ENCODE peak calls at places on chromosomes 16 and 17, in nine cellular contexts. One of them, this sample, is unnamed.

GRCh38 chr17:62629556-62630364 is 2.3 kb downstream of the MRC2 start:
- DNase-seq in EL: peak
- DNase-seq in activated naive CD4-positive, alpha-beta T cell: no peak
- DNase-seq in GM06990: no peak
- DNase-seq in NCI-H510A: no peak
- DNase-seq in psoas muscle: no peak
- DNase-seq in MV-4-11: no peak
- DNase-seq in A549: no peak
- DNase-seq in HS-5: no peak
- DNase-seq in this sample: no peak

GRCh38 chr17:48093341-48094045 is 7.8 kb downstream of the CBX1 start:
- DNase-seq in HS-5: no peak
- DNase-seq in MV-4-11: no peak
- DNase-seq in activated naive CD4-positive, alpha-beta T cell: no peak
- DNase-seq in GM06990: no peak
- DNase-seq in EL: no peak
- DNase-seq in psoas muscle: no peak
- DNase-seq in NCI-H510A: no peak
- DNase-seq in A549: no peak
- DNase-seq in this sample: no peak

GRCh38 chr16:84884311-84885023 is 64.7 kb downstream of the CRISPLD2 start:
- DNase-seq in NCI-H510A: no peak
- DNase-seq in GM06990: no peak
- DNase-seq in MV-4-11: no peak
- DNase-seq in psoas muscle: peak
- DNase-seq in HS-5: no peak
- DNase-seq in EL: no peak
- DNase-seq in A549: no peak
- DNase-seq in activated naive CD4-positive, alpha-beta T cell: no peak
- DNase-seq in this sample: no peak

GRCh38 chr17:4247361-4247980 is 16.3 kb downstream of the ANKFY1 start:
- DNase-seq in MV-4-11: no peak
- DNase-seq in EL: no peak
- DNase-seq in psoas muscle: no peak
- DNase-seq in NCI-H510A: no peak
- DNase-seq in GM06990: no peak
- DNase-seq in HS-5: no peak
- DNase-seq in activated naive CD4-positive, alpha-beta T cell: no peak
- DNase-seq in A549: no peak
- DNase-seq in this sample: no peak

GRCh38 chr17:796609-797008 is 14.5 kb downstream of the MRM3 start:
- DNase-seq in EL: no peak
- DNase-seq in activated naive CD4-positive, alpha-beta T cell: no peak
- DNase-seq in HS-5: no peak
- DNase-seq in A549: no peak
- DNase-seq in psoas muscle: peak
- DNase-seq in GM06990: no peak
- DNase-seq in NCI-H510A: no peak
- DNase-seq in MV-4-11: no peak
- DNase-seq in this sample: no peak

GRCh38 chr16:26363581-26363980 is 671.8 kb downstream of the HS3ST4 start:
- DNase-seq in NCI-H510A: no peak
- DNase-seq in psoas muscle: no peak
- DNase-seq in EL: no peak
- DNase-seq in MV-4-11: no peak
- DNase-seq in activated naive CD4-positive, alpha-beta T cell: no peak
- DNase-seq in HS-5: no peak
- DNase-seq in A549: no peak
- DNase-seq in GM06990: no peak
- DNase-seq in this sample: no peak

GRCh38 chr17:6392609-6393367 is 42.1 kb downstream of the AIPL1 start:
- DNase-seq in NCI-H510A: no peak
- DNase-seq in A549: no peak
- DNase-seq in GM06990: no peak
- DNase-seq in HS-5: no peak
- DNase-seq in activated naive CD4-positive, alpha-beta T cell: no peak
- DNase-seq in psoas muscle: no peak
- DNase-seq in MV-4-11: no peak
- DNase-seq in EL: no peak
- DNase-seq in this sample: no peak

GRCh38 chr17:61766520-61766919 is 96.8 kb downstream of the BRIP1 start:
- DNase-seq in GM06990: no peak
- DNase-seq in psoas muscle: no peak
- DNase-seq in activated naive CD4-positive, alpha-beta T cell: no peak
- DNase-seq in MV-4-11: no peak
- DNase-seq in NCI-H510A: no peak
- DNase-seq in HS-5: peak
- DNase-seq in A549: no peak
- DNase-seq in EL: peak
- DNase-seq in this sample: no peak

GRCh38 chr16:80997139-80997798 is 9.4 kb downstream of the CMC2 start:
- DNase-seq in psoas muscle: no peak
- DNase-seq in MV-4-11: no peak
- DNase-seq in activated naive CD4-positive, alpha-beta T cell: no peak
- DNase-seq in GM06990: no peak
- DNase-seq in EL: peak
- DNase-seq in A549: peak
- DNase-seq in HS-5: no peak
- DNase-seq in NCI-H510A: no peak
- DNase-seq in this sample: no peak

GRCh38 chr16:69049146-69049545 is 56.3 kb upstream of the HAS3 start:
- DNase-seq in EL: peak
- DNase-seq in HS-5: no peak
- DNase-seq in A549: peak
- DNase-seq in psoas muscle: no peak
- DNase-seq in NCI-H510A: no peak
- DNase-seq in activated naive CD4-positive, alpha-beta T cell: no peak
- DNase-seq in GM06990: no peak
- DNase-seq in MV-4-11: no peak
- DNase-seq in this sample: peak

GRCh38 chr16:88512728-88513674 is 57.2 kb upstream of the ZC3H18 start:
- DNase-seq in MV-4-11: no peak
- DNase-seq in activated naive CD4-positive, alpha-beta T cell: no peak
- DNase-seq in HS-5: no peak
- DNase-seq in GM06990: no peak
- DNase-seq in NCI-H510A: no peak
- DNase-seq in A549: no peak
- DNase-seq in psoas muscle: no peak
- DNase-seq in EL: no peak
- DNase-seq in this sample: no peak

GRCh38 chr16:86882586-86883280 is 304.4 kb downstream of the FOXL1 start:
- DNase-seq in GM06990: no peak
- DNase-seq in psoas muscle: no peak
- DNase-seq in MV-4-11: no peak
- DNase-seq in activated naive CD4-positive, alpha-beta T cell: no peak
- DNase-seq in EL: peak
- DNase-seq in NCI-H510A: no peak
- DNase-seq in HS-5: no peak
- DNase-seq in A549: no peak
- DNase-seq in this sample: peak

GRCh38 chr17:49997256-49997735 is 2.3 kb upstream of the DLX3 start:
- DNase-seq in NCI-H510A: no peak
- DNase-seq in GM06990: no peak
- DNase-seq in A549: no peak
- DNase-seq in MV-4-11: no peak
- DNase-seq in HS-5: no peak
- DNase-seq in psoas muscle: no peak
- DNase-seq in EL: no peak
- DNase-seq in activated naive CD4-positive, alpha-beta T cell: no peak
- DNase-seq in this sample: no peak

GRCh38 chr17:2274414-2274813 is 29.2 kb downstream of the SMG6 start:
- DNase-seq in activated naive CD4-positive, alpha-beta T cell: no peak
- DNase-seq in EL: no peak
- DNase-seq in NCI-H510A: no peak
- DNase-seq in MV-4-11: no peak
- DNase-seq in psoas muscle: no peak
- DNase-seq in GM06990: no peak
- DNase-seq in HS-5: no peak
- DNase-seq in A549: no peak
- DNase-seq in this sample: no peak